ENCODE peak calls at places on chromosomes 1 and 21, in ten cellular contexts. One of them, this sample, is unnamed.

GRCh38 chr1:41482001-41482765 is 2.3 kb downstream of the EDN2 start:
- DNase-seq in A549: no peak
- DNase-seq in WTC11: no peak
- DNase-seq in AG04449: no peak
- DNase-seq in CD4-positive, alpha-beta T cell: no peak
- DNase-seq in neural progenitor cell: no peak
- DNase-seq in AG04450: no peak
- DNase-seq in HFFc6: no peak
- DNase-seq in neural crest cell: no peak
- DNase-seq in right lobe of liver: no peak
- DNase-seq in this sample: no peak

GRCh38 chr1:35808376-35809155 is 750 bp downstream of the AGO4 start:
- DNase-seq in AG04449: no peak
- DNase-seq in right lobe of liver: peak
- DNase-seq in HFFc6: peak
- DNase-seq in neural crest cell: peak
- DNase-seq in CD4-positive, alpha-beta T cell: no peak
- DNase-seq in AG04450: no peak
- DNase-seq in A549: peak
- DNase-seq in WTC11: peak
- DNase-seq in neural progenitor cell: peak
- DNase-seq in this sample: no peak

GRCh38 chr1:52636701-52637695 is 4.0 kb downstream of the SHISAL2A start:
- DNase-seq in A549: no peak
- DNase-seq in HFFc6: no peak
- DNase-seq in neural crest cell: no peak
- DNase-seq in CD4-positive, alpha-beta T cell: peak
- DNase-seq in AG04449: no peak
- DNase-seq in WTC11: no peak
- DNase-seq in right lobe of liver: no peak
- DNase-seq in AG04450: no peak
- DNase-seq in neural progenitor cell: peak
- DNase-seq in this sample: no peak

GRCh38 chr21:46633561-46633960 is 1.9 kb upstream of the PRMT2 start:
- DNase-seq in right lobe of liver: no peak
- DNase-seq in HFFc6: no peak
- DNase-seq in neural crest cell: no peak
- DNase-seq in neural progenitor cell: no peak
- DNase-seq in AG04450: no peak
- DNase-seq in A549: no peak
- DNase-seq in CD4-positive, alpha-beta T cell: no peak
- DNase-seq in AG04449: no peak
- DNase-seq in WTC11: no peak
- DNase-seq in this sample: no peak

GRCh38 chr1:56188216-56188615 is 391.1 kb downstream of the PLPP3 start:
- DNase-seq in neural crest cell: no peak
- DNase-seq in AG04450: no peak
- DNase-seq in WTC11: no peak
- DNase-seq in HFFc6: no peak
- DNase-seq in right lobe of liver: no peak
- DNase-seq in A549: no peak
- DNase-seq in CD4-positive, alpha-beta T cell: no peak
- DNase-seq in neural progenitor cell: peak
- DNase-seq in AG04449: no peak
- DNase-seq in this sample: no peak

GRCh38 chr1:165168466-165168865 is 188.0 kb downstream of the LMX1A start:
- DNase-seq in WTC11: no peak
- DNase-seq in neural crest cell: no peak
- DNase-seq in CD4-positive, alpha-beta T cell: no peak
- DNase-seq in AG04450: no peak
- DNase-seq in neural progenitor cell: no peak
- DNase-seq in right lobe of liver: no peak
- DNase-seq in HFFc6: no peak
- DNase-seq in AG04449: no peak
- DNase-seq in A549: no peak
- DNase-seq in this sample: no peak

GRCh38 chr1:227899141-227899819 is 48.5 kb downstream of the WNT9A start:
- DNase-seq in neural crest cell: no peak
- DNase-seq in neural progenitor cell: no peak
- DNase-seq in A549: no peak
- DNase-seq in right lobe of liver: peak
- DNase-seq in AG04449: no peak
- DNase-seq in AG04450: no peak
- DNase-seq in HFFc6: no peak
- DNase-seq in CD4-positive, alpha-beta T cell: no peak
- DNase-seq in WTC11: no peak
- DNase-seq in this sample: no peak

GRCh38 chr1:46623733-46624695 is 7.4 kb upstream of the MOB3C start:
- DNase-seq in WTC11: no peak
- DNase-seq in neural progenitor cell: peak
- DNase-seq in AG04449: no peak
- DNase-seq in HFFc6: no peak
- DNase-seq in A549: no peak
- DNase-seq in CD4-positive, alpha-beta T cell: no peak
- DNase-seq in neural crest cell: no peak
- DNase-seq in right lobe of liver: no peak
- DNase-seq in AG04450: no peak
- DNase-seq in this sample: no peak

DNA sequence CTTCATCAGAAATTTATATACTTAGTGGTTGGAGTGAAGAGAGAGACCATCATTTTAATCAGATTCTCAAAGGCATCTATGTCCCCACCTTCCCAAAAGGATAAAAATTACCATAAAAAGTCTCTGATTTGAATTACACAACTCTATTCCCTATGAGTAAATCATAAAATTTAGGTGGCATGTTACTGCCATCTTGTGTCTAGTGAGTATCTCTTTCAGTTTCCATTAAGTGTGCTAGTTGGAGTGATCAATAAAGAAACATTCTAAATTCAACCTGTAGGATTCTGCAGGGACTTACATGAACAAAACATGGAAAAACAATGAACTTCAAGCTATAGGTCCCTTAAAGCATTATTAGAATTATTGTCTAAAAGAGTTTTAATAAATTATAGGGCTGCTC is 655.4 kb downstream of the LTN1 start:
- DNase-seq in neural crest cell: no peak
- DNase-seq in HFFc6: peak
- DNase-seq in AG04449: no peak
- DNase-seq in CD4-positive, alpha-beta T cell: no peak
- DNase-seq in right lobe of liver: no peak
- DNase-seq in WTC11: no peak
- DNase-seq in neural progenitor cell: peak
- DNase-seq in AG04450: peak
- DNase-seq in A549: peak
- DNase-seq in this sample: peak
- TF ChIP-seq CTCF in neural crest cell: peak
- TF ChIP-seq CTCF in HFFc6: peak
- TF ChIP-seq CTCF in AG04449: no peak
- TF ChIP-seq CTCF in CD4-positive, alpha-beta T cell: no peak
- TF ChIP-seq CTCF in right lobe of liver: peak
- TF ChIP-seq CTCF in WTC11: no peak
- TF ChIP-seq CTCF in neural progenitor cell: peak
- TF ChIP-seq CTCF in AG04450: peak
- TF ChIP-seq CTCF in A549: no peak
- TF ChIP-seq CTCF in this sample: peak

GRCh38 chr1:201582261-201582951 is 43.5 kb downstream of the NAV1 start:
- DNase-seq in AG04450: no peak
- DNase-seq in A549: peak
- DNase-seq in right lobe of liver: no peak
- DNase-seq in HFFc6: peak
- DNase-seq in neural progenitor cell: no peak
- DNase-seq in CD4-positive, alpha-beta T cell: no peak
- DNase-seq in WTC11: no peak
- DNase-seq in neural crest cell: no peak
- DNase-seq in AG04449: no peak
- DNase-seq in this sample: no peak
- TF ChIP-seq CTCF in AG04450: no peak
- TF ChIP-seq CTCF in A549: no peak
- TF ChIP-seq CTCF in right lobe of liver: no peak
- TF ChIP-seq CTCF in HFFc6: no peak
- TF ChIP-seq CTCF in neural progenitor cell: no peak
- TF ChIP-seq CTCF in CD4-positive, alpha-beta T cell: no peak
- TF ChIP-seq CTCF in WTC11: no peak
- TF ChIP-seq CTCF in neural crest cell: no peak
- TF ChIP-seq CTCF in AG04449: peak
- TF ChIP-seq CTCF in this sample: no peak

GRCh38 chr1:44236873-44237272 is 23.6 kb downstream of the DMAP1 start:
- DNase-seq in right lobe of liver: no peak
- DNase-seq in CD4-positive, alpha-beta T cell: no peak
- DNase-seq in AG04450: no peak
- DNase-seq in AG04449: no peak
- DNase-seq in HFFc6: no peak
- DNase-seq in neural progenitor cell: no peak
- DNase-seq in neural crest cell: no peak
- DNase-seq in WTC11: no peak
- DNase-seq in A549: no peak
- DNase-seq in this sample: no peak

GRCh38 chr1:44239337-44239960 is 26.2 kb downstream of the DMAP1 start:
- DNase-seq in WTC11: peak
- DNase-seq in AG04450: no peak
- DNase-seq in right lobe of liver: no peak
- DNase-seq in A549: no peak
- DNase-seq in neural crest cell: peak
- DNase-seq in neural progenitor cell: peak
- DNase-seq in HFFc6: peak
- DNase-seq in CD4-positive, alpha-beta T cell: no peak
- DNase-seq in AG04449: no peak
- DNase-seq in this sample: no peak

GRCh38 chr1:44238651-44239050 is 25.4 kb downstream of the DMAP1 start:
- DNase-seq in HFFc6: no peak
- DNase-seq in CD4-positive, alpha-beta T cell: no peak
- DNase-seq in neural progenitor cell: no peak
- DNase-seq in AG04450: no peak
- DNase-seq in right lobe of liver: no peak
- DNase-seq in WTC11: no peak
- DNase-seq in neural crest cell: no peak
- DNase-seq in A549: no peak
- DNase-seq in AG04449: no peak
- DNase-seq in this sample: no peak

GRCh38 chr1:44239961-44240371 is 26.7 kb downstream of the DMAP1 start:
- DNase-seq in WTC11: no peak
- DNase-seq in right lobe of liver: no peak
- DNase-seq in AG04449: no peak
- DNase-seq in neural progenitor cell: no peak
- DNase-seq in neural crest cell: no peak
- DNase-seq in CD4-positive, alpha-beta T cell: no peak
- DNase-seq in A549: no peak
- DNase-seq in AG04450: no peak
- DNase-seq in HFFc6: no peak
- DNase-seq in this sample: no peak

DNA sequence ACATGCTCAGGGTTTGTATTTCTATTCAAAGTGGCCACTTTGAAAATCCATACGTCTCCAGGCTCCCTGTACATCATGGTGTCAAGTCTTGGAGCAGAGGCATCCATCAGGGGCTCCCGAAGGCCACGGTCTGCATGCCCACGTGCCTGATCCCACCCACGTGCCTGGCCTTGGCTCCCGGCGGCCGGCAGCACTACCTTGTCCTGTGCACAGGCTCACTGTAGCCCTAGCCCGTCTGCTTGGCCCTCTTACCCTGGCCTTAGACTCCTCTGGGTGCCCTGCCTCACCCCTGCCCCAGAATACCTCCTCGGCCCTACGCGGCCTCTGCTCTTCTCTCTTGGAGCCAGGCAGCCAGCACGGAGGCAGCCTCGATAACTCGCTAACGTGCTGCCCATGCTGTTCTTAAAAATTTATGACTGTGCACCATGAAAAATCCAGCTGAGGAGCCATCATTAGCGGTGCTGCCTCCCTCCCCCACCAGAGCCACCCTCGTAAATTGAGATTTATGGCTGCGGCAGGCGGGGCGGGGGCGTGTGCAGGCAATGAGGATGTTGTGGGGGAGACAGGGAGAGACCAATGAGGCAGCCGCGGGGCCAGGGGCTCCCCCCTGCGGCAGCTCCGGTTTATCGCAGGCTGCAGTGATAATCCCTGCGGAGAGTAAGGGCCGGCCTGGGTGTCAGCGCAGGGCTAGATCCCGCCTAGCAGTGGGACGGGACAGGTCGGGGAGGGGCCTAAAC is 24.6 kb downstream of the DMAP1 start:
- DNase-seq in neural progenitor cell: peak
- DNase-seq in CD4-positive, alpha-beta T cell: no peak
- DNase-seq in AG04450: no peak
- DNase-seq in WTC11: peak
- DNase-seq in A549: no peak
- DNase-seq in neural crest cell: peak
- DNase-seq in HFFc6: peak
- DNase-seq in AG04449: no peak
- DNase-seq in right lobe of liver: no peak
- DNase-seq in this sample: peak
- TF ChIP-seq CTCF in neural progenitor cell: peak
- TF ChIP-seq CTCF in CD4-positive, alpha-beta T cell: peak
- TF ChIP-seq CTCF in AG04450: peak
- TF ChIP-seq CTCF in WTC11: peak
- TF ChIP-seq CTCF in A549: no peak
- TF ChIP-seq CTCF in neural crest cell: peak
- TF ChIP-seq CTCF in HFFc6: peak
- TF ChIP-seq CTCF in AG04449: peak
- TF ChIP-seq CTCF in right lobe of liver: peak
- TF ChIP-seq CTCF in this sample: peak

GRCh38 chr1:59714219-59714618 is 100.5 kb upstream of the HOOK1 start:
- DNase-seq in neural crest cell: no peak
- DNase-seq in AG04450: no peak
- DNase-seq in A549: no peak
- DNase-seq in WTC11: no peak
- DNase-seq in CD4-positive, alpha-beta T cell: no peak
- DNase-seq in neural progenitor cell: no peak
- DNase-seq in right lobe of liver: no peak
- DNase-seq in AG04449: no peak
- DNase-seq in HFFc6: no peak
- DNase-seq in this sample: no peak

GRCh38 chr1:59704721-59705120 is 110.0 kb upstream of the HOOK1 start:
- DNase-seq in AG04450: no peak
- DNase-seq in right lobe of liver: no peak
- DNase-seq in neural progenitor cell: no peak
- DNase-seq in neural crest cell: no peak
- DNase-seq in CD4-positive, alpha-beta T cell: no peak
- DNase-seq in A549: no peak
- DNase-seq in WTC11: no peak
- DNase-seq in HFFc6: no peak
- DNase-seq in AG04449: no peak
- DNase-seq in this sample: no peak

GRCh38 chr1:59707216-59707615 is 107.5 kb upstream of the HOOK1 start:
- DNase-seq in neural crest cell: no peak
- DNase-seq in HFFc6: peak
- DNase-seq in AG04449: peak
- DNase-seq in WTC11: no peak
- DNase-seq in A549: peak
- DNase-seq in right lobe of liver: no peak
- DNase-seq in neural progenitor cell: no peak
- DNase-seq in AG04450: peak
- DNase-seq in CD4-positive, alpha-beta T cell: no peak
- DNase-seq in this sample: peak

GRCh38 chr1:59705849-59706599 is 108.7 kb upstream of the HOOK1 start:
- DNase-seq in neural progenitor cell: no peak
- DNase-seq in A549: no peak
- DNase-seq in CD4-positive, alpha-beta T cell: no peak
- DNase-seq in AG04449: no peak
- DNase-seq in neural crest cell: no peak
- DNase-seq in AG04450: peak
- DNase-seq in WTC11: no peak
- DNase-seq in HFFc6: peak
- DNase-seq in right lobe of liver: no peak
- DNase-seq in this sample: no peak

GRCh38 chr1:59709333-59709732 is 105.4 kb upstream of the HOOK1 start:
- DNase-seq in HFFc6: no peak
- DNase-seq in neural progenitor cell: no peak
- DNase-seq in right lobe of liver: no peak
- DNase-seq in CD4-positive, alpha-beta T cell: no peak
- DNase-seq in AG04450: no peak
- DNase-seq in WTC11: no peak
- DNase-seq in A549: no peak
- DNase-seq in AG04449: no peak
- DNase-seq in neural crest cell: no peak
- DNase-seq in this sample: no peak
- TF ChIP-seq CTCF in HFFc6: no peak
- TF ChIP-seq CTCF in neural progenitor cell: no peak
- TF ChIP-seq CTCF in right lobe of liver: no peak
- TF ChIP-seq CTCF in CD4-positive, alpha-beta T cell: no peak
- TF ChIP-seq CTCF in AG04450: no peak
- TF ChIP-seq CTCF in WTC11: no peak
- TF ChIP-seq CTCF in A549: no peak
- TF ChIP-seq CTCF in AG04449: no peak
- TF ChIP-seq CTCF in neural crest cell: no peak
- TF ChIP-seq CTCF in this sample: no peak

This sample was measured in HFF-Myc.